ENCODE peak calls at places on chromosomes 12 and 14, in ten cellular contexts. Q, K, G, U, Y, L, Z, H, I and E are unnamed samples.

GRCh38 chr14:43786066-43786762 is 720.9 kb downstream of the FSCB start:
- DNase-seq in K (no peak), I (no peak), U (no peak), Z (no peak), H (no peak), L (no peak), G (no peak), Y (no peak), Q (no peak), E (no peak)

GRCh38 chr14:98249476-98249875 is 1022.5 kb downstream of the BCL11B start:
- DNase-seq in Y (no peak), U (no peak), Q (no peak), Z (no peak), I (no peak), H (no peak), K (no peak), L (no peak), G (no peak), E (no peak)

GRCh38 chr14:76262591-76262990 is 110.9 kb downstream of the GPATCH2L start:
- DNase-seq in Y (no peak), I (no peak), Z (no peak), Q (no peak), K (no peak), H (no peak), G (no peak), U (no peak), L (no peak), E (no peak)

GRCh38 chr12:91381309-91381804 is 198.7 kb upstream of the DCN start:
- DNase-seq in L (peak), Z (no peak), G (peak), I (no peak), K (peak), U (no peak), Q (peak), Y (peak), H (no peak), E (peak)

GRCh38 chr12:66190519-66191406 is 1.7 kb downstream of the IRAK3 start:
- DNase-seq in H (no peak), I (no peak), Z (no peak), U (no peak), L (no peak), K (no peak), Y (peak), Q (no peak), G (no peak), E (no peak)

GRCh38 chr14:99395904-99396530 is 84.6 kb downstream of the SETD3 start:
- DNase-seq in I (no peak), K (no peak), Y (peak), H (peak), G (no peak), Q (no peak), Z (no peak), U (no peak), L (peak), E (peak)

GRCh38 chr12:27333311-27334009 is 824 bp downstream of the BMAL2 start:
- DNase-seq in K (no peak), H (no peak), I (no peak), U (peak), Z (no peak), Q (peak), G (peak), L (peak), Y (no peak), E (no peak)

GRCh38 chr14:49900973-49901372 is 8.1 kb downstream of the ARF6 start:
- DNase-seq in Y (no peak), Z (no peak), G (no peak), I (no peak), L (no peak), Q (no peak), K (no peak), H (no peak), U (no peak), E (no peak)

GRCh38 chr12:12823811-12824210 is 10.7 kb downstream of the DDX47 start:
- DNase-seq in I (no peak), L (no peak), U (no peak), Q (no peak), K (no peak), Y (no peak), G (no peak), H (no peak), Z (no peak), E (no peak)

DNA sequence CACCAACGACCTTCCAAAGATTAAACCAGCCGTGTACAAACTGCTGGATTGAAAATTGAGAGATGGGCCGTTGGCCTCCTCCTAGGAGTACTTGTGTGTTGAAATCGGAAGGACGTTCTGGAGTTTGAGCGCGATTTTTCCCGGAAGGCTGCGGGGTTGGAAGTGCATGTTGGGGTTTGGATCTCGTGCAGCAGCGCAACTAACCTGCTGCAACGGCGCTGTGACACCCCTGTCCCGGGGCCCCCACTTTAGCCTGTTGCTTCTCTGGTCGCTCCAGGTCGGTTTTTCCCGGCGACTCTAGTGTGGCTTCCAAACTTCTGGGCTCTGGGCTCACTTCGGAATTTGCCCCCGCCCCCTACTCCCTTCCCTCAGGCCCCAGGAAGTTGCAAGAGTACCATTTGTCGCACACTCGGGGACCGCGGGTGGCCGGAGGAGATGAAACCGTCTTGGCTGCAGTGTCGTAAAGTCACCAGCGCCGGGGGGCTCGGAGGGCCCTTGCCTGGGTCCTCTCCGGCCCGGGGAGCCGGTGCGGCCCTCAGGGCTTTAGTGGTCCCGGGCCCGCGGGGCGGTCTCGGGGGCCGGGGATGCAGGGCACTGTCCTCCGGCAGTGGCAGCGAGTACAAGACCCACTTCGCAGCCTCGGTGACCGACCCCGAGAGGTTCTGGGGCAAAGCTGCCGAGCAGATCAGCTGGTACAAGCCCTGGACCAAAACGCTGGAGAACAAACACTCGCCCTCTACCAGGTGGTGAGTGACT is at the start of gene ACSS3:
- DNase-seq in Q (peak), I (peak), Z (no peak), U (no peak), Y (no peak), K (no peak), H (no peak), L (peak), G (peak), E (peak)
- TF ChIP-seq POLR2A in Q (no peak), I (peak), Z (no peak), U (no peak), Y (no peak), K (no peak), H (no peak), L (no peak), G (no peak), E (no peak)

GRCh38 chr12:71627438-71628002 is 36.1 kb downstream of the ZFC3H1 start:
- DNase-seq in I (no peak), G (no peak), L (no peak), U (no peak), K (no peak), H (no peak), Z (no peak), Q (no peak), Y (no peak), E (no peak)

GRCh38 chr12:71626098-71626497 is 37.5 kb downstream of the ZFC3H1 start:
- DNase-seq in L (no peak), Y (no peak), U (no peak), G (no peak), K (no peak), Q (no peak), Z (no peak), I (no peak), H (no peak), E (no peak)

GRCh38 chr12:71621938-71622337 is 41.7 kb downstream of the ZFC3H1 start:
- DNase-seq in Y (no peak), G (no peak), L (no peak), Q (no peak), I (no peak), Z (no peak), K (no peak), U (no peak), H (no peak), E (no peak)

GRCh38 chr12:71626768-71627167 is 36.9 kb downstream of the ZFC3H1 start:
- DNase-seq in K (no peak), L (no peak), U (no peak), G (no peak), H (no peak), Q (no peak), Z (no peak), Y (peak), I (no peak), E (no peak)
- TF ChIP-seq POLR2A in K (no peak), L (no peak), U (no peak), G (no peak), H (no peak), Q (no peak), Z (no peak), Y (no peak), I (no peak), E (no peak)

GRCh38 chr12:123441523-123442164 is 5.2 kb upstream of the RILPL2 start:
- DNase-seq in U (no peak), Y (no peak), H (no peak), G (no peak), K (no peak), Q (no peak), Z (no peak), I (no peak), L (no peak), E (no peak)
- TF ChIP-seq POLR2A in U (no peak), Y (no peak), H (no peak), G (no peak), K (no peak), Q (no peak), Z (no peak), I (no peak), L (no peak), E (no peak)

GRCh38 chr14:105053421-105053820 is 11.8 kb downstream of the GPR132 start:
- DNase-seq in Q (no peak), L (no peak), K (no peak), Z (no peak), H (no peak), G (no peak), U (no peak), Y (no peak), I (no peak), E (no peak)

GRCh38 chr14:105049753-105050550 is 15.3 kb downstream of the GPR132 start:
- DNase-seq in U (no peak), G (no peak), H (no peak), Z (no peak), I (no peak), L (no peak), Q (no peak), K (no peak), Y (no peak), E (no peak)

GRCh38 chr14:105052110-105052458 is 13.1 kb downstream of the GPR132 start:
- DNase-seq in K (no peak), G (no peak), I (no peak), U (no peak), L (no peak), H (no peak), Y (no peak), Q (no peak), Z (no peak), E (no peak)

GRCh38 chr14:105051182-105052109 is 13.8 kb downstream of the GPR132 start:
- DNase-seq in G (peak), Y (no peak), K (no peak), Z (no peak), H (no peak), Q (no peak), U (no peak), I (no peak), L (no peak), E (no peak)

GRCh38 chr14:105050551-105050897 is 14.7 kb downstream of the GPR132 start:
- DNase-seq in G (peak), L (peak), U (peak), Q (no peak), Z (no peak), Y (peak), H (no peak), K (peak), I (no peak), E (peak)
- TF ChIP-seq POLR2A in G (no peak), L (no peak), U (no peak), Q (no peak), Z (no peak), Y (no peak), H (no peak), K (no peak), I (no peak), E (no peak)

GRCh38 chr14:91229005-91229382 is 15.5 kb downstream of the GPR68 start:
- DNase-seq in Q (no peak), K (no peak), U (no peak), Z (no peak), G (no peak), Y (no peak), L (no peak), I (no peak), H (no peak), E (no peak)

GRCh38 chr14:91227183-91227628 is 17.3 kb downstream of the GPR68 start:
- DNase-seq in I (no peak), G (no peak), H (no peak), U (no peak), L (no peak), K (no peak), Q (no peak), Z (no peak), Y (no peak), E (no peak)

GRCh38 chr14:91229743-91230200 is 14.7 kb downstream of the GPR68 start:
- DNase-seq in H (no peak), I (no peak), Y (peak), K (no peak), Q (no peak), U (peak), G (no peak), Z (no peak), L (no peak), E (peak)

GRCh38 chr14:91230363-91231035 is 14.0 kb downstream of the GPR68 start:
- DNase-seq in Y (peak), H (no peak), Q (no peak), U (no peak), L (no peak), K (no peak), G (no peak), I (no peak), Z (no peak), E (no peak)

GRCh38 chr14:91228112-91229004 is 16.1 kb downstream of the GPR68 start:
- DNase-seq in Z (no peak), K (no peak), H (no peak), G (no peak), I (no peak), Q (no peak), L (no peak), Y (peak), U (no peak), E (no peak)
- TF ChIP-seq POLR2A in Z (no peak), K (no peak), H (no peak), G (no peak), I (no peak), Q (no peak), L (no peak), Y (no peak), U (no peak), E (no peak)

GRCh38 chr12:78534311-78534710 is 330.3 kb upstream of the SYT1 start:
- DNase-seq in H (no peak), G (no peak), U (no peak), Q (no peak), K (no peak), I (no peak), Y (no peak), Z (no peak), L (no peak), E (no peak)

GRCh38 chr12:78530065-78530765 is 334.4 kb upstream of the SYT1 start:
- DNase-seq in I (no peak), Q (no peak), G (no peak), Z (no peak), L (peak), K (no peak), Y (peak), U (no peak), H (no peak), E (no peak)

DNA sequence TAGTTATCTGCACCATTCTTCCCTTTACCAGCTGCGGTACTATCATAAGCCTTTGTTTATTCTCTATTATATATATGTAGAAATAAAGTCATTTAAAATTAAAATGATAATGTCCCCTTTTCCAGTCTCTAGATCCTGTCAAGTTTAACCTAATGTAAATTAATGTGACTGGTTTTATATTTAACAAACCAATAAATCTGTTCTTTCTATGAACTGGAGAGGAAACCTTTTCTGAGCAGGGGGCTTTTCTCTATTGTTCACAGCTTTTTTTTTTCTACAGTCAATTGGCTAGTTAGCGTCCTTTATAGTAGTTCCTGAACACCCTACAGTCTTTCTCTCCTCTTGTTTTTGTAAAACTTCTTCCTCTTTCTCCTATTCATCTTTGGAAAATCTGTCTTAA is 332.7 kb upstream of the SYT1 start:
- DNase-seq in Y (no peak), Z (no peak), G (no peak), K (no peak), U (no peak), H (no peak), L (no peak), Q (no peak), I (no peak), E (no peak)
- TF ChIP-seq POLR2A in Y (no peak), Z (no peak), G (no peak), K (no peak), U (no peak), H (no peak), L (no peak), Q (no peak), I (no peak), E (no peak)

DNA sequence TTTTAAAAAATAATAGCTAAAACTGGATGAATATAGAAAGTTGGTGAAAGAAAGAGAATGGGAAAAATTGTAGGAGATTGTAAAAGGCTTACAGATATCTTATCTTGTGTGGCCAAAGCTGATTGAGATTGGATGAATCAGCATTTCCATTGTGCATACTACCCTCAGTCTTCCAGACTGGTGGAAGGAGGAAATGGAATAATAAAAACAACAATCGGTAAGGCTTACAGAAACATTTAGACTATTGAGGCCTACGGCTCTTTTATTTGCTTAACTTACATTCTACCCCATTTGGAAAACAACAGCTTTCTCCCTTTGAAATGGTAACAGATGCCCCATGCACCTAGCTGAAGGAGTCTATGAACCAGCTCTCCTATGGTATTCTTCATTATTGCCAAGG is 129.8 kb downstream of the PTPRB start:
- DNase-seq in H (no peak), U (no peak), I (no peak), Y (no peak), K (no peak), G (no peak), L (no peak), Q (no peak), Z (no peak), E (no peak)
- TF ChIP-seq POLR2A in H (no peak), U (no peak), I (no peak), Y (no peak), K (no peak), G (no peak), L (no peak), Q (no peak), Z (no peak), E (no peak)

DNA sequence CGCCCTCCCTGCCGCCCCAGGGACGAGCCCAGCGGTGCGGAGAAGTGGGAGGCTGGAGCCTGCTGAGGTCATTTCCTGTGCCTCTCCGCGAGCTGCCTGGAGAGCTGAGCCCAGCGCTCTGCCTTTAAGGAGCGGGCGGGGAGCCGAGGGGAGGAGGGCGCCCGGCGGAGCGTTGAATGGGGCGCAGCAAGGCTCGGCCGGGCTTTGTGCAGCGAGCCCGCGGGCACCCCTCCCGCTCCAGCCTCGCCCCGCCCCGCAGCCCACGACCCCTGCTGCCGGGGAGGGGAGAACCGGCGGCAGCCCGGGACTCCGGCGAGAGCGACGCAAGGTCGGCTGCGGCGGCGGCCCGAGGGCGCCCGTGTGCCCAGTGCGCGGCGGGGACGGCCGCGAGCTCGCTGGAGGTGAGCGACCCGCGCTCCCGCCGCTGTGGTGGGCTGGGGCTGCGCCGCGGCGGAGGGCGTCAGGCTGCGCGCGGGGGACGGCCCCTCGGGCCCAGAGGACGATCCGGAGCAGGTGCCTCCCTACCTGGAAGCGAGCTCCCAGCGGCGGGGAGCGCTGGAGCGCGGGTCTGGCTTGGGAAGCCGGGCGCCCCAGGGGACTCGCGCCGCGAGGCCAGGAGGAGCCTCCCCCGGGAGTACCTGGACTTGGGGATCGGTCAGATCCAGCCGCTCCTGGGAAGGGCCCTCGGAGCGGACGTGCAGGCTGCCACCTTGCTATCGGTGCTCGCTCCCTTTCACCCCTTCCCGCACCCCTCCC is at the start of gene PLEKHH1:
- DNase-seq in Q (peak), G (peak), H (peak), Z (no peak), K (peak), Y (peak), L (peak), U (peak), I (peak), E (peak)
- TF ChIP-seq POLR2A in Q (peak), G (peak), H (peak), Z (no peak), K (no peak), Y (no peak), L (peak), U (peak), I (peak), E (no peak)